ENCODE peak calls at places on chromosomes 4 and X, in ten cellular contexts. G, A, I, V, F, C, K, S, U and D are unnamed samples.

GRCh38 chr4:23097251-23097650 is 404.5 kb downstream of the GBA3 start:
- DNase-seq in G (no peak), A (peak), I (no peak), V (no peak), F (no peak), C (no peak), K (no peak), S (peak), U (peak), D (no peak)

GRCh38 chr4:40399578-40399977 is 64.4 kb downstream of the CHRNA9 start:
- DNase-seq in G (no peak), A (no peak), I (no peak), V (no peak), F (no peak), C (no peak), K (no peak), S (no peak), U (no peak), D (no peak)

GRCh38 chr4:92501456-92501855 is 197.7 kb downstream of the GRID2 start:
- DNase-seq in G (peak), A (no peak), I (no peak), V (no peak), F (no peak), C (no peak), K (no peak), S (no peak), U (no peak), D (no peak)

GRCh38 chrX:105653891-105654290 is 168.4 kb upstream of the NRK start:
- DNase-seq in G (peak), A (peak), I (no peak), V (no peak), F (no peak), C (no peak), K (no peak), S (no peak), U (no peak), D (no peak)

GRCh38 chrX:139766545-139766983 is 58.6 kb upstream of the MCF2 start:
- DNase-seq in G (no peak), A (no peak), I (no peak), V (no peak), F (no peak), C (no peak), K (no peak), S (no peak), U (no peak), D (no peak)

GRCh38 chrX:72305286-72306084 is at the start of gene CITED1:
- DNase-seq in G (peak), A (peak), I (peak), V (no peak), F (peak), C (peak), K (peak), S (no peak), U (no peak), D (peak)

GRCh38 chrX:42128020-42128419 is 204.7 kb upstream of the CASK start:
- DNase-seq in G (no peak), A (no peak), I (no peak), V (no peak), F (no peak), C (peak), K (no peak), S (no peak), U (no peak), D (no peak)

GRCh38 chr4:15938182-15938581 is 358 bp downstream of the FGFBP1 start:
- DNase-seq in G (peak), A (no peak), I (peak), V (peak), F (peak), C (no peak), K (no peak), S (no peak), U (peak), D (peak)

GRCh38 chr4:83062748-83063147 is 27.8 kb downstream of the COPS4 start:
- DNase-seq in G (no peak), A (no peak), I (no peak), V (no peak), F (no peak), C (no peak), K (no peak), S (no peak), U (no peak), D (no peak)

GRCh38 chr4:102819588-102820365 is 7.6 kb downstream of the UBE2D3 start:
- DNase-seq in G (no peak), A (peak), I (no peak), V (no peak), F (no peak), C (no peak), K (no peak), S (peak), U (no peak), D (no peak)

GRCh38 chr4:118865091-118865708 is 23.5 kb upstream of the SYNPO2 start:
- DNase-seq in G (peak), A (peak), I (peak), V (peak), F (no peak), C (peak), K (peak), S (peak), U (peak), D (peak)

GRCh38 chrX:69229436-69229835 is 64.2 kb upstream of the PJA1 start:
- DNase-seq in G (peak), A (peak), I (no peak), V (no peak), F (no peak), C (no peak), K (no peak), S (peak), U (peak), D (no peak)

GRCh38 chrX:49922291-49923241 is at the start of gene CLCN5:
- DNase-seq in G (peak), A (peak), I (peak), V (peak), F (peak), C (peak), K (peak), S (peak), U (peak), D (peak)

GRCh38 chr4:127501103-127501502 is 131.7 kb upstream of the INTU start:
- DNase-seq in G (peak), A (peak), I (no peak), V (no peak), F (no peak), C (no peak), K (no peak), S (peak), U (peak), D (no peak)

GRCh38 chr4:17814140-17814539 is 3.4 kb downstream of the NCAPG start:
- DNase-seq in G (no peak), A (peak), I (no peak), V (no peak), F (no peak), C (no peak), K (no peak), S (peak), U (peak), D (no peak)

GRCh38 chrX:121579016-121579760 is 531.8 kb downstream of the GLUD2 start:
- DNase-seq in G (peak), A (peak), I (no peak), V (peak), F (no peak), C (peak), K (peak), S (no peak), U (peak), D (no peak)

GRCh38 chrX:104284407-104285000 is 29.8 kb upstream of the ESX1 start:
- DNase-seq in G (peak), A (peak), I (no peak), V (no peak), F (no peak), C (no peak), K (no peak), S (no peak), U (no peak), D (no peak)

GRCh38 chrX:10130354-10130753 is 26.4 kb upstream of the CLCN4 start:
- DNase-seq in G (no peak), A (no peak), I (no peak), V (no peak), F (no peak), C (no peak), K (no peak), S (no peak), U (no peak), D (no peak)

GRCh38 chrX:130098202-130098552 is 12.1 kb downstream of the ELF4 start:
- DNase-seq in G (no peak), A (no peak), I (no peak), V (no peak), F (peak), C (no peak), K (no peak), S (no peak), U (no peak), D (no peak)

GRCh38 chr4:113756005-113756410 is 5.5 kb downstream of the CAMK2D start:
- DNase-seq in G (peak), A (peak), I (no peak), V (no peak), F (no peak), C (no peak), K (no peak), S (peak), U (peak), D (no peak)

GRCh38 chrX:108036298-108036973 is 8.4 kb upstream of the VSIG1 start:
- DNase-seq in G (peak), A (peak), I (no peak), V (no peak), F (no peak), C (no peak), K (no peak), S (peak), U (peak), D (no peak)

GRCh38 chrX:320126-320783 is 1.7 kb upstream of the GTPBP6 start:
- DNase-seq in G (peak), A (peak), I (no peak), V (no peak), F (peak), C (no peak), K (no peak), S (peak), U (peak), D (no peak)

GRCh38 chrX:97563531-97564133 is 679.9 kb downstream of the RPA4 start:
- DNase-seq in G (peak), A (peak), I (no peak), V (no peak), F (peak), C (peak), K (no peak), S (peak), U (peak), D (no peak)

GRCh38 chrX:132375941-132376340 is 112.9 kb downstream of the MBNL3 start:
- DNase-seq in G (no peak), A (no peak), I (no peak), V (no peak), F (no peak), C (peak), K (no peak), S (no peak), U (peak), D (no peak)

GRCh38 chr4:3868146-3868840 is 102.1 kb downstream of the ADRA2C start:
- DNase-seq in G (no peak), A (peak), I (peak), V (no peak), F (no peak), C (peak), K (no peak), S (peak), U (peak), D (peak)

GRCh38 chr4:142707397-142707796 is 138.7 kb downstream of the INPP4B start:
- DNase-seq in G (no peak), A (no peak), I (no peak), V (no peak), F (no peak), C (no peak), K (no peak), S (no peak), U (peak), D (no peak)

GRCh38 chr4:42654606-42655005 is 2.3 kb downstream of the ATP8A1 start:
- DNase-seq in G (peak), A (peak), I (no peak), V (peak), F (no peak), C (no peak), K (no peak), S (peak), U (peak), D (no peak)

GRCh38 chrX:19640693-19641374 is 125.5 kb upstream of the MAP3K15 start:
- DNase-seq in G (no peak), A (no peak), I (no peak), V (no peak), F (no peak), C (no peak), K (no peak), S (no peak), U (no peak), D (no peak)

GRCh38 chrX:19638968-19639539 is 123.7 kb upstream of the MAP3K15 start:
- DNase-seq in G (no peak), A (no peak), I (no peak), V (no peak), F (no peak), C (no peak), K (no peak), S (no peak), U (peak), D (no peak)

GRCh38 chrX:19640063-19640462 is 124.8 kb upstream of the MAP3K15 start:
- DNase-seq in G (no peak), A (no peak), I (no peak), V (no peak), F (no peak), C (no peak), K (no peak), S (no peak), U (no peak), D (no peak)

GRCh38 chrX:19642517-19643109 is 127.3 kb upstream of the MAP3K15 start:
- DNase-seq in G (no peak), A (no peak), I (no peak), V (no peak), F (no peak), C (no peak), K (no peak), S (no peak), U (no peak), D (no peak)

DNA sequence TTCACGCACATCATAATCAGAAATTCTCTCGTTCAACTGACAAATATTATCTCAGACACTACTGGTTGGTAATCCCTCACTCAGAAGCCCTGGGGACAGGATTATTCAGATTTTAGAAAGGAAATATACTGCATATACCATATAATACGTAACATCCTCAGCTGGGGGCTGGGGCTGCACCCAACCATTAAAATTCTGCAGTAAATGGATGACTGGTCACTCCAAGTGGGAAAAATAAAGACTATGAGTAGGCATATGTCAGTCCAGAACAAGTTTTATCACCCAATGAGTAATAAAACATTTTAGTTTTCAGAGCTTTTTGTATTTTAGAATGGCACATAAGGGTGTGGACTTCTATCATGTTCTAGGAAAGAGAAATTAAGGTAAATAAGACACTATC is 121.7 kb upstream of the MAP3K15 start:
- DNase-seq in G (no peak), A (no peak), I (no peak), V (no peak), F (no peak), C (no peak), K (no peak), S (no peak), U (peak), D (no peak)
- H3K9ac ChIP-seq in G (no peak), A (no peak), I (no peak), V (no peak), F (no peak), C (no peak), K (no peak), S (no peak), U (peak), D (no peak)

GRCh38 chr4:139951051-139951450 is 202.9 kb downstream of the MAML3 start:
- DNase-seq in G (peak), A (peak), I (no peak), V (no peak), F (no peak), C (peak), K (no peak), S (no peak), U (no peak), D (no peak)
- TF ChIP-seq CTCF in G (no peak), A (no peak), I (no peak), V (no peak), F (no peak), C (no peak), K (no peak), S (no peak), U (no peak), D (no peak)

GRCh38 chrX:17787557-17787956 is 50.3 kb downstream of the SCML1 start:
- DNase-seq in G (no peak), A (no peak), I (no peak), V (no peak), F (no peak), C (no peak), K (no peak), S (no peak), U (no peak), D (no peak)
- H3K9ac ChIP-seq in G (no peak), A (no peak), I (no peak), V (no peak), F (no peak), C (no peak), K (no peak), S (no peak), U (no peak), D (no peak)

DNA sequence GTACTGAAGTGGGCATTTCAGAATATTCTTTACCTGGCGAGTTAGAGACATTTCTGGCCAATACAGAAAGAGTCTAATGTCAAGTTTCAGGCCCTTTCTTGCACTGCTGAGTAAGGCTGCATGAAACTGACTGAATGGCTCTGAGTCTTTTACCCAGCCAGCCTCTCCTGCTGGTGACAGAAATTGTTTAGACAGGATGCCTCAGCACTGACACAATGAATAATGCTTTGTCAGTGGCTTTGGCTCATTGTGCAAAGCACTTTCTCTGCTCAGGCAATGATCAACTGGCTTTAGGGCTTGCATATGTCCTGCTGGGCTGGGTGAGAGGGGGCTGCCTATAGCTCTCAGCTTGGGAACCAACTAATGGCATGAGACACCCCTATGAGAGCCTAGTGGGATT is 45.5 kb downstream of the CLNK start:
- DNase-seq in G (peak), A (peak), I (no peak), V (no peak), F (no peak), C (peak), K (no peak), S (no peak), U (peak), D (no peak)
- TF ChIP-seq CTCF in G (no peak), A (no peak), I (no peak), V (no peak), F (no peak), C (no peak), K (no peak), S (no peak), U (no peak), D (no peak)